ENCODE peak calls at places on chromosomes 2 and 18, in eight cellular contexts. M is HFFc6; K is GM12891; B is RCC 7860; W is fibroblast of mammary gland; L is Daoy; Z is stimulated activated CD8-positive, alpha-beta memory T cell treated with anti-CD3 and anti-CD28 coated beads, Interleukin-7, amount 100 ng/mL, for 24 hours; C is DMS153. E is an unnamed sample.

GRCh38 chr18:36335476-36336279 is 38.2 kb downstream of the FHOD3 start:
- DNase-seq in M (no peak), K (no peak), B (no peak), W (peak; percentile 91), L (no peak), Z (no peak), C (no peak), E (no peak)

GRCh38 chr2:20391951-20392699 is 41.5 kb upstream of the PUM2 start:
- DNase-seq in M (peak; percentile 16), K (no peak), B (peak; percentile 49), W (peak; percentile 38), L (peak; percentile 66), Z (no peak), C (no peak), E (no peak)

GRCh38 chr2:134181219-134181618 is 72.7 kb upstream of the MGAT5 start:
- DNase-seq in M (no peak), K (no peak), B (no peak), W (no peak), L (no peak), Z (no peak), C (peak; percentile 83), E (peak; percentile 63)

GRCh38 chr18:67417864-67418523 is 98.5 kb downstream of the DSEL start:
- DNase-seq in M (peak; percentile 30), K (peak; percentile 5), B (peak; percentile 62), W (peak; percentile 75), L (peak; percentile 41), Z (no peak), C (no peak), E (no peak)

GRCh38 chr2:202494300-202494699 is 118.2 kb downstream of the BMPR2 start:
- DNase-seq in M (peak; percentile 32), K (no peak), B (no peak), W (peak; percentile 49), L (no peak), Z (no peak), C (peak; percentile 90), E (no peak)

GRCh38 chr18:43115076-43116035 is at the start of gene RIT2:
- DNase-seq in M (no peak), K (no peak), B (no peak), W (no peak), L (no peak), Z (no peak), C (no peak), E (no peak)

GRCh38 chr2:238924032-238924431 is 76.1 kb downstream of the TWIST2 start:
- DNase-seq in M (no peak), K (no peak), B (no peak), W (no peak), L (no peak), Z (no peak), C (no peak), E (no peak)

GRCh38 chr18:47876813-47877212 is 53.6 kb downstream of the SMAD2 start:
- DNase-seq in M (no peak), K (no peak), B (no peak), W (no peak), L (no peak), Z (no peak), C (no peak), E (peak; percentile 10)

GRCh38 chr2:170715062-170715931 is at the start of gene SP5:
- DNase-seq in M (no peak), K (peak; percentile 40), B (peak; percentile 50), W (peak; percentile 33), L (peak; percentile 82), Z (no peak), C (peak; percentile 29), E (peak; percentile 29)

GRCh38 chr2:153543639-153544071 is 65.1 kb upstream of the RPRM start:
- DNase-seq in M (no peak), K (no peak), B (no peak), W (no peak), L (no peak), Z (no peak), C (peak; percentile 67), E (no peak)

E was measured in naive thymus-derived CD4-positive, alpha-beta T cell.